ENCODE peak calls at places on chromosome 9, in five cellular contexts. U is endodermal cell, K is AG04450, C is choroid plexus epithelial cell, X is Calu3. Y is an unnamed sample.

GRCh38 chr9:105510024-105510423 is 47.9 kb upstream of the FKTN start:
- DNase-seq in U (no peak), K (peak), C (peak), X (no peak), Y (peak)

GRCh38 chr9:97849980-97850379 is 3.0 kb upstream of the FOXE1 start:
- DNase-seq in U (no peak), K (no peak), C (no peak), X (no peak), Y (no peak)

GRCh38 chr9:134824583-134824982 is 56.0 kb upstream of the FCN2 start:
- DNase-seq in U (no peak), K (no peak), C (no peak), X (no peak), Y (no peak)

GRCh38 chr9:82489579-82489915 is 501.0 kb downstream of the SPATA31D1 start:
- DNase-seq in U (no peak), K (no peak), C (no peak), X (no peak), Y (peak)

GRCh38 chr9:106107716-106108115 is 413.4 kb downstream of the TMEM38B start:
- DNase-seq in U (no peak), K (no peak), C (no peak), X (no peak), Y (no peak)

GRCh38 chr9:15349892-15350761 is 43.1 kb upstream of the TTC39B start:
- DNase-seq in U (no peak), K (no peak), C (peak), X (peak), Y (peak)

GRCh38 chr9:36748322-36748899 is 175.7 kb downstream of the MELK start:
- DNase-seq in U (peak), K (no peak), C (peak), X (no peak), Y (peak)

GRCh38 chr9:109742759-109743388 is 37.1 kb upstream of the PALM2AKAP2 start:
- DNase-seq in U (no peak), K (no peak), C (peak), X (no peak), Y (no peak)

GRCh38 chr9:14320272-14321245 is 6.6 kb upstream of the NFIB start:
- DNase-seq in U (no peak), K (peak), C (peak), X (peak), Y (peak)

GRCh38 chr9:94772654-94773303 is 46.3 kb downstream of the AOPEP start:
- DNase-seq in U (no peak), K (peak), C (peak), X (no peak), Y (no peak)

GRCh38 chr9:35813434-35814105 is 1.3 kb downstream of the HINT2 start:
- DNase-seq in U (peak), K (no peak), C (peak), X (peak), Y (peak)

GRCh38 chr9:111691686-111692329 is 30.4 kb downstream of the GNG10 start:
- DNase-seq in U (no peak), K (peak), C (peak), X (no peak), Y (peak)

GRCh38 chr9:96663506-96664120 is 8.5 kb upstream of the PRXL2C start:
- DNase-seq in U (peak), K (no peak), C (peak), X (no peak), Y (no peak)

GRCh38 chr9:96661711-96662110 is 6.6 kb upstream of the PRXL2C start:
- DNase-seq in U (peak), K (no peak), C (peak), X (no peak), Y (no peak)

GRCh38 chr9:96665789-96666188 is 10.7 kb upstream of the PRXL2C start:
- DNase-seq in U (peak), K (no peak), C (no peak), X (no peak), Y (no peak)

GRCh38 chr9:96668868-96669534 is 13.9 kb upstream of the PRXL2C start:
- DNase-seq in U (no peak), K (no peak), C (no peak), X (no peak), Y (no peak)

GRCh38 chr9:96667363-96667728 is 12.2 kb upstream of the PRXL2C start:
- DNase-seq in U (peak), K (no peak), C (no peak), X (no peak), Y (no peak)
- TF ChIP-seq CTCF in U (no peak), K (no peak), C (no peak), X (no peak), Y (no peak)

GRCh38 chr9:80294318-80294717 is 722.6 kb downstream of the TLE4 start:
- DNase-seq in U (no peak), K (no peak), C (no peak), X (no peak), Y (no peak)

GRCh38 chr9:80294955-80295354 is 723.2 kb downstream of the TLE4 start:
- DNase-seq in U (no peak), K (no peak), C (no peak), X (no peak), Y (no peak)

DNA sequence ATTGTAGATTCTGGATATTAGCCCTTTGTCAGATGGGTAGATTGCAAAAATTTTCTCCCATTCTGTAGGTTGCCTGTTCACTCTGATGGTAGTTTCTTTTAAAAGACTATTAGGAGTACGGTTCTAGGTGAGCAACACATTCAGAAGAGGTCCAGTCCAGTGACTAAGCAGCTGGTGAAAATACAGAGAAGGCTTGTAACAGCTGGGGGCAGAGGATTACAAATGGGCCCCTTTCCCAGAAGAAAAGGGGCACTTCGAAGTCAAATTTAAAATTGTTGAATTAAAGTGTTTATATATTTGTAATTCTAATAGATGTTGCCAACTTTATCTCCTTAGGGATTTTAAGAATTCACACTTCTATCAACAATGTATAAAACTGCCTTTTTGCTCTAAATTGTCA is 720.5 kb downstream of the TLE4 start:
- DNase-seq in U (no peak), K (no peak), C (peak), X (no peak), Y (no peak)
- TF ChIP-seq CTCF in U (no peak), K (no peak), C (no peak), X (no peak), Y (no peak)

GRCh38 chr9:125433461-125434001 is 171.9 kb downstream of the GAPVD1 start:
- DNase-seq in U (no peak), K (no peak), C (no peak), X (no peak), Y (no peak)

GRCh38 chr9:125432715-125433385 is 171.2 kb downstream of the GAPVD1 start:
- DNase-seq in U (no peak), K (no peak), C (no peak), X (no peak), Y (no peak)

GRCh38 chr9:125430611-125431305 is 169.1 kb downstream of the GAPVD1 start:
- DNase-seq in U (peak), K (no peak), C (no peak), X (no peak), Y (no peak)

GRCh38 chr9:125430161-125430485 is 168.5 kb downstream of the GAPVD1 start:
- DNase-seq in U (no peak), K (no peak), C (no peak), X (no peak), Y (no peak)

GRCh38 chr9:125431741-125432271 is 170.2 kb downstream of the GAPVD1 start:
- DNase-seq in U (no peak), K (no peak), C (no peak), X (no peak), Y (no peak)
- TF ChIP-seq CTCF in U (no peak), K (no peak), C (no peak), X (no peak), Y (no peak)

GRCh38 chr9:69546265-69546664 is 125.9 kb downstream of the APBA1 start:
- DNase-seq in U (peak), K (no peak), C (no peak), X (peak), Y (peak)
- TF ChIP-seq CTCF in U (peak), K (peak), C (peak), X (peak), Y (no peak)

DNA sequence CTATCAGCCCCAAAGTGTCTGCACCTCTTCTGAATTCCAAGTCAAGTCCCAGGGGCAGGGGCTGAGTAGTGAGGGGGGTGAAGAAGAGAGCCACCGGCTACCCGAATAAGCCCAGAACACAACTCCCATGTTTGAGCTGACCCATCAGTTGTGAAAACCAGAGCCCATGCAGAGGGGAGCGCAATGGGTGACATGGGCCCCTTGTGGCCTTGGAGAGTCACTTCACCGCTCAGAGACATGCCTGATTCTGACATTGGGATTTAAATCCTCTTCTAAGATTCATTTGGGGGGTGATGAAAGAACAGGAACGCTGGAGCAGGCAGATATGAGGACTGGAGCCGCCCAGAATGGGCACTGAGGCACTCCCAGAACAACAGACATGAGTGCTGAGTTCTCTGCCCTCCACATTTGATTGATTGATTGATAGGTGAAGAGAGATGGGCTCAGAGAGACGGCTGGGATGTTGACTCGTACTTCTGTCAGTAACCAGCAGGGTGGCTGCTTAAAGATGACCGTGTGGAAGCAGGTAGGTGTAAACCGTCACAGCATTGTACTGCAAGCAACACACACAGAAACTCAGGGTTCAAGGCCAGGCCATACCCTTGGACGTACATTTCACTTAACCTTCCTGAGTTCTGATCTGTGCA is 74.3 kb downstream of the GPR21 start:
- DNase-seq in U (peak), K (no peak), C (no peak), X (no peak), Y (no peak)
- TF ChIP-seq CTCF in U (peak), K (no peak), C (no peak), X (no peak), Y (no peak)

GRCh38 chr9:85027870-85028269 is 358.3 kb downstream of the NTRK2 start:
- DNase-seq in U (no peak), K (no peak), C (no peak), X (no peak), Y (no peak)
- TF ChIP-seq CTCF in U (no peak), K (no peak), C (no peak), X (no peak), Y (no peak)

Y was measured in MCF 10A.